ENCODE peak calls at places on chromosomes 5 and 9, in nine cellular contexts. Q is stomach, C is endodermal cell, I is fibroblast of the aortic adventitia, Z is cardiac fibroblast, W is progenitor cell of endocrine pancreas, U is heart right ventricle, M is heart left ventricle, P is brain microvascular endothelial cell. J is an unnamed sample.
A peak's percentile ranks its signal among the peaks of the same experiment; 100 is the strongest.

GRCh38 chr5:159099049-159099760 is 511 bp downstream of the EBF1 start:
- DNase-seq in Q (no peak), C (peak; percentile 77), I (peak; percentile 61), Z (peak; percentile 66), W (peak; percentile 32), U (no peak), M (peak; percentile 29), P (no peak), J (peak; percentile 34)

GRCh38 chr5:93929146-93929545 is 187.7 kb upstream of the POU5F2 start:
- DNase-seq in Q (no peak), C (no peak), I (peak; percentile 74), Z (peak; percentile 65), W (no peak), U (no peak), M (no peak), P (peak; percentile 16), J (peak; percentile 8)

GRCh38 chr5:173204185-173204979 is 30.6 kb downstream of the NKX2-5 start:
- DNase-seq in Q (no peak), C (no peak), I (peak; percentile 51), Z (peak; percentile 50), W (no peak), U (no peak), M (no peak), P (peak; percentile 37), J (peak; percentile 25)

GRCh38 chr9:91693226-91693625 is 256.8 kb downstream of the ROR2 start:
- DNase-seq in Q (no peak), C (peak; percentile 78), I (peak; percentile 31), Z (no peak), W (no peak), U (no peak), M (no peak), P (no peak), J (no peak)

GRCh38 chr5:168743617-168744016 is 164.4 kb upstream of the PANK3 start:
- DNase-seq in Q (no peak), C (no peak), I (no peak), Z (no peak), W (no peak), U (no peak), M (no peak), P (no peak), J (no peak)

GRCh38 chr9:36542355-36542754 is 30.3 kb upstream of the MELK start:
- DNase-seq in Q (no peak), C (peak; percentile 75), I (no peak), Z (no peak), W (no peak), U (no peak), M (no peak), P (no peak), J (no peak)

GRCh38 chr5:5297432-5298067 is 124.9 kb upstream of the ICE1 start:
- DNase-seq in Q (no peak), C (no peak), I (no peak), Z (no peak), W (no peak), U (no peak), M (no peak), P (no peak), J (no peak)

GRCh38 chr9:12698293-12698692 is 5.1 kb downstream of the TYRP1 start:
- DNase-seq in Q (no peak), C (no peak), I (peak; percentile 82), Z (peak; percentile 78), W (no peak), U (no peak), M (no peak), P (no peak), J (no peak)

GRCh38 chr9:36039696-36040095 is 3.0 kb downstream of the RECK start:
- DNase-seq in Q (no peak), C (no peak), I (peak; percentile 89), Z (peak; percentile 70), W (no peak), U (no peak), M (no peak), P (no peak), J (peak; percentile 53)

GRCh38 chr9:33260372-33260771 is 4.1 kb downstream of the BAG1 start:
- DNase-seq in Q (no peak), C (no peak), I (no peak), Z (no peak), W (no peak), U (no peak), M (no peak), P (no peak), J (no peak)

GRCh38 chr9:129422843-129423700 is 197.8 kb downstream of the C9orf50 start:
- DNase-seq in Q (no peak), C (no peak), I (peak; percentile 12), Z (peak; percentile 51), W (no peak), U (peak; percentile 45), M (no peak), P (no peak), J (no peak)

GRCh38 chr5:112109331-112109993 is 309.6 kb downstream of the EPB41L4A start:
- DNase-seq in Q (peak; percentile 61), C (peak; percentile 90), I (peak; percentile 98), Z (peak; percentile 94), W (no peak), U (no peak), M (no peak), P (peak; percentile 12), J (peak; percentile 34)

GRCh38 chr9:19922476-19923118 is 133.8 kb upstream of the SLC24A2 start:
- DNase-seq in Q (no peak), C (peak; percentile 75), I (peak; percentile 66), Z (peak; percentile 81), W (no peak), U (peak; percentile 29), M (peak; percentile 27), P (peak; percentile 72), J (peak; percentile 39)

GRCh38 chr5:24059006-24059405 is 551.6 kb downstream of the PRDM9 start:
- DNase-seq in Q (no peak), C (no peak), I (no peak), Z (no peak), W (no peak), U (no peak), M (no peak), P (no peak), J (no peak)

GRCh38 chr5:157348049-157348400 is 82.1 kb downstream of the CYFIP2 start:
- DNase-seq in Q (no peak), C (no peak), I (no peak), Z (no peak), W (no peak), U (no peak), M (no peak), P (no peak), J (no peak)
- TF ChIP-seq CTCF in Q (no peak), C (peak; percentile 12), I (no peak), Z (no peak), W (no peak), U (no peak), M (no peak), P (no peak), J (no peak)

DNA sequence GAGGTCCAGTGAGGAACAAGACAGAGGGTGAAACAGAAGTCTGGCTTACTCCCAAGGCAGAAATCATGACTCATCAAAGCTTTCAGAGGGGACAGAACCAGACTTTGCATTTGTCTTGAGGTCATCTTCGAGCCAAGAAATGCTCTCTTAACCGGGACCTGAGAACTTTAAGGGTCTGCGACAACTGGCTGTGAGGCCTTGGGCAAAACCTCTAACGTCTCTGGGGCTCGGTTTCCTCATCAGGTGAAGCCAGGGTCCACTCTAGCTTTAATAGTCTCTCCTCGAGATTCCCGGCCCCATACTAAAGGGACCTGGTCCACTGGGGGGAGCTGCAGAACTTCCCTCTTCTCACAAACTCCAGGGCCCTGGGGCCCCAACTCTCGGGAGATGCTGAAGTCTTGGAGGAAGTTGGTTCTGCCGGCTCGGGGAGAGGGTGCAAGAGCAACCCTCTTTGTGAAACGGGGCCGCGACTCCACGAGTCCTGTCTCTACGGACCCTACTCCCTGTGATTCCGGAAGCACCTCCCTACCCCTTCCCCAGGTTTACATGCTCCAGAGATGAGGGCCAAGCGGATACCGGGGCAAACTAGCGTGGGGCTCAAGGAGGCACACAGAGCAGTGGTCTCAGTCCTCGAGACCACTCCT is 2.6 kb downstream of the GLIS3 start:
- DNase-seq in Q (peak; percentile 67), C (peak; percentile 89), I (peak; percentile 90), Z (peak; percentile 89), W (no peak), U (peak; percentile 74), M (peak; percentile 70), P (peak; percentile 88), J (peak; percentile 84)
- TF ChIP-seq CTCF in Q (peak; percentile 15), C (peak; percentile 62), I (peak; percentile 62), Z (peak; percentile 39), W (peak; percentile 44), U (peak; percentile 36), M (peak; percentile 40), P (peak; percentile 74), J (peak; percentile 74)

GRCh38 chr9:81410201-81410600 is 279.1 kb downstream of the TLE1 start:
- DNase-seq in Q (no peak), C (no peak), I (peak; percentile 47), Z (no peak), W (no peak), U (no peak), M (no peak), P (peak; percentile 80), J (peak; percentile 86)
- TF ChIP-seq CTCF in Q (no peak), C (no peak), I (no peak), Z (peak; percentile 14), W (no peak), U (no peak), M (no peak), P (no peak), J (peak; percentile 37)

DNA sequence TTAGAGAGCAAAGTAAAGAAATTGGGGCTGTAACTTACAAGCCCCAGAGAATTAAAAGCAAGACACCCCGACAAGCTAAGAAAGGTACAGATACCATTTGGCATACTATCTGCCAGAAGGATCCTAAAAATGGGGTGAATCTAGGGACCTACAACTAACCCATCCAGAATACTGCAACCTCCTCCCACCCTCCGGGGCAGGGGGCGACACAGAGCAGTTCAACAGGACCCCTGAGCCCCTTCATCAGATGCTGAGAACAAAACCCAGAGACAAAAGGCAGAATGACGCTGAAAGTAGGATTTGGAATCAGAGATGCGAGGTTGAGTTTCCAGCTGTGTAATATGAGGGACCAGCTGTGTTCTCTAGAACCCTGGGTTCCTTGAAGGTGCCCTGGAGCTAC is 71.2 kb downstream of the EPB41L4B start:
- DNase-seq in Q (no peak), C (peak; percentile 81), I (no peak), Z (no peak), W (no peak), U (no peak), M (no peak), P (no peak), J (no peak)
- TF ChIP-seq CTCF in Q (no peak), C (peak; percentile 70), I (no peak), Z (no peak), W (peak; percentile 23), U (no peak), M (no peak), P (peak; percentile 28), J (peak; percentile 27)

GRCh38 chr5:145247745-145248040 is 587.4 kb downstream of the PRELID2 start:
- DNase-seq in Q (no peak), C (no peak), I (no peak), Z (no peak), W (no peak), U (no peak), M (no peak), P (no peak), J (no peak)
- TF ChIP-seq CTCF in Q (no peak), C (no peak), I (no peak), Z (no peak), W (no peak), U (no peak), M (no peak), P (no peak), J (no peak)